ENCODE peak calls at places on chromosomes 3 and 15, in nine cellular contexts. X, J, F, S, G, D, W, Y and I are unnamed samples.

GRCh38 chr3:104885214-104885814 is 481.4 kb upstream of the ALCAM start:
- DNase-seq in J (no peak), G (no peak), D (peak; percentile 56), W (no peak), F (no peak), S (no peak), X (no peak), Y (no peak), I (no peak)

GRCh38 chr3:88057650-88058321 is 1.0 kb downstream of the CGGBP1 start:
- DNase-seq in F (no peak), G (peak; percentile 12), W (no peak), Y (peak; percentile 50), D (peak; percentile 15), S (no peak), X (no peak), J (no peak), I (no peak)

GRCh38 chr15:85404922-85405293 is 24.5 kb downstream of the AKAP13 start:
- DNase-seq in J (no peak), F (no peak), D (peak; percentile 69), X (no peak), G (no peak), Y (no peak), S (no peak), W (no peak), I (no peak)

GRCh38 chr3:188578579-188579363 is 424.8 kb downstream of the LPP start:
- DNase-seq in F (no peak), W (no peak), G (no peak), Y (peak; percentile 46), X (no peak), S (no peak), J (peak; percentile 49), D (peak; percentile 96), I (no peak)

GRCh38 chr3:129715854-129716253 is 109.4 kb upstream of the PLXND1 start:
- DNase-seq in S (no peak), F (no peak), Y (no peak), J (no peak), G (no peak), W (no peak), D (no peak), X (no peak), I (peak; percentile 23)

GRCh38 chr3:180447156-180447555 is 154.8 kb upstream of the TTC14 start:
- DNase-seq in Y (peak; percentile 69), D (no peak), F (no peak), J (no peak), G (no peak), S (no peak), X (no peak), W (no peak), I (no peak)

GRCh38 chr3:106628407-106628806 is 748.8 kb upstream of the CCDC54 start:
- DNase-seq in J (no peak), Y (no peak), S (no peak), W (no peak), G (no peak), X (no peak), F (no peak), D (peak; percentile 41), I (no peak)

GRCh38 chr3:193780810-193781472 is 187.9 kb downstream of the OPA1 start:
- DNase-seq in J (peak; percentile 32), G (peak; percentile 69), X (no peak), Y (peak; percentile 93), S (peak; percentile 33), W (peak; percentile 83), F (no peak), D (peak; percentile 71), I (peak; percentile 91)

DNA sequence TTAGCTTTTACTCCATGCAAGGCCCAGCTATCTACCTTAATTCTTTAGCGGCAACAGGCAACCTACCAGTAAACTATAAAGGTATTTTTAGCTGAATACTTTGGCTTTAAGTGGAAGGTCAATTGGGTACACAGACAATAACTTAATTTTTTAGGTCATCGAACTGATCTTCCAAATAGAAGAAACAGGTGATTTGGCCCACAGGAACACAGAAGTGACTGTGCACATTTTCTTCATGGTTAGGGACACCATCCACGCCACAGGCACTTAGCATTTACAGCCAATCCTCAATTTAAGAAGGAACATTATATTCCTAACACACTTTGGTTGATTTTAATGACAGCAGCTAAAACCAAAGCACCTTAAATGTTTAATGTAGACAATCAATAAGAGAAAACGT is 1.9 kb downstream of the ARPP19 start:
- DNase-seq in G (peak; percentile 38), W (no peak), Y (no peak), X (no peak), J (peak; percentile 43), D (no peak), S (no peak), F (no peak), I (no peak)
- H3K27ac ChIP-seq in G (peak overlapping the region; percentile 8), W (no peak overlapping the region), Y (no peak overlapping the region), X (peak overlapping the region; percentile 97), J (peak overlapping the region; percentile 93), D (no peak overlapping the region), S (no peak overlapping the region), F (no peak overlapping the region), I (peak overlapping the region; percentile 2)

DNA sequence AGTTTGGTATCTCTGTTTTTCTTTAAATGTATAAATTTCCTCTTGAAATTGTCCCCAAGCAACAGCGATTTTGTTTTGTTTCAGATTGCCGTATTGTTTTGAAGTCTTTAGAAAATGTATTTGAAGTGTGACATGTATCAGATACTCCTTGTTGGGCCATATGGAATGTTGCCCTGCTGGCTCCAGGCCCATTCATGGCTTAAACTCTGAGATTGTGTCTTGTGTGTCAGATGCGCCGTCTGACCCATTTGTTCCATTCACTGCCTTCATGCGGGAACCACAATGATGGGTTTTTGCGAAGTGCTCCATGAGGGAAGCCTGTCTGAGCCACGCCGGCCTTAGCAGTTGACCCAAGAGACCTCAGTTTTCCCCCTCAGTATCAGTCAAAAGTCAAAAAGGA is 75.2 kb upstream of the ADAMTSL3 start:
- DNase-seq in D (no peak), Y (no peak), F (no peak), J (no peak), G (no peak), X (no peak), S (no peak), W (no peak), I (no peak)
- H3K27ac ChIP-seq in D (no peak overlapping the region), Y (no peak overlapping the region), F (no peak overlapping the region), J (no peak overlapping the region), G (no peak overlapping the region), X (no peak overlapping the region), S (no peak overlapping the region), W (no peak overlapping the region), I (no peak overlapping the region)

GRCh38 chr3:132624790-132625189 is 27.7 kb downstream of the ACKR4 start:
- DNase-seq in F (no peak), G (no peak), S (no peak), D (no peak), X (no peak), J (no peak), Y (no peak), W (no peak), I (peak; percentile 21)

GRCh38 chr3:132625613-132626012 is 28.5 kb downstream of the ACKR4 start:
- DNase-seq in S (no peak), J (no peak), W (no peak), G (no peak), Y (peak; percentile 43), X (no peak), D (no peak), F (no peak), I (no peak)

GRCh38 chr3:132622148-132622547 is 25.1 kb downstream of the ACKR4 start:
- DNase-seq in J (no peak), F (no peak), S (no peak), G (no peak), W (no peak), Y (no peak), X (no peak), D (no peak), I (no peak)

GRCh38 chr3:132623646-132624045 is 26.6 kb downstream of the ACKR4 start:
- DNase-seq in G (no peak), X (no peak), S (no peak), F (no peak), J (no peak), Y (no peak), W (no peak), D (no peak), I (no peak)

DNA sequence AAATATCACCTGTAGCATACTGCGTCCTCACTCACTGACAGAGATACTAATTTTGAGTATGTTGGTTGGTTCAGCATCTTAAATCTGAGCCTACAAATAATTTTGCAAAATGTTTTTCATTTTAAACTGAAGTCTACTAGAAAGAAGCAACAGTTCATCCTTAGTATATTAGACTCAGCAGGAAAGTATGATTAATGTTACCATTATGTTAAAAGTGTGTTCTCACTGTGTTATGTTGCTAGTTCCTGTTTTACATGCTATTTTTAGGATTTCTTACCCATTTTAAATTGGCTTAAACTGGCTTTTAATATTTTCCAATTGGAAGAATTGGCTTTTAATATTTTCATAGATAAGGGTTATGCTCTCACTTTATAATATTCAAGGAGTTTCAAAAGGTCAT is 25.7 kb downstream of the ACKR4 start:
- DNase-seq in J (no peak), Y (no peak), S (no peak), X (no peak), D (no peak), G (no peak), W (no peak), F (no peak), I (no peak)
- H3K27ac ChIP-seq in J (no peak overlapping the region), Y (no peak overlapping the region), S (no peak overlapping the region), X (no peak overlapping the region), D (no peak overlapping the region), G (no peak overlapping the region), W (no peak overlapping the region), F (no peak overlapping the region), I (no peak overlapping the region)

GRCh38 chr3:32109256-32109655 is 2.8 kb downstream of the GPD1L start:
- DNase-seq in S (peak; percentile 42), D (peak; percentile 77), Y (peak; percentile 49), W (peak; percentile 92), X (no peak), G (no peak), F (no peak), J (peak; percentile 93), I (peak; percentile 21)
- H3K27ac ChIP-seq in S (no peak overlapping the region), D (no peak overlapping the region), Y (no peak overlapping the region), W (peak overlapping the region; percentile 73), X (no peak overlapping the region), G (no peak overlapping the region), F (no peak overlapping the region), J (peak overlapping the region; percentile 95), I (no peak overlapping the region)

DNA sequence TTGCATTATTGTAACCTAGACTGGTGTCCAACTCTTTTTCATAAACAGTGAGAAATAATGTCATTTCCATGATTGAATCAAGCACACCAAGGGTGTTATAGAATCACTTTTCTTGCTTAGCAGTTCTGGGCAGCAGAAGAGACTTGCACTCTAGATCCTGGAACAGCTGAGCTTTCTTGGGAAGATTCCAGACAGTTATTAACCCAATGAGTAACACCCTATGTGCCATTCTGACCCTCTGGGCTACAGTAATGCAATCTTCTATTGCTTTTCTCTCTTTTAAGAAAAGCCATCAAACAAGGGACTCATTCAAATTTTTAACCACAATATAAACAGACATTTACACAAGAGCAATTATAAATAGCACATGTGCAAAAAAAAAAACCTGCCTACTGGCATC is 39.3 kb upstream of the USP3 start:
- DNase-seq in X (no peak), D (peak; percentile 71), Y (no peak), F (no peak), J (no peak), S (no peak), W (no peak), G (no peak), I (no peak)
- H3K27ac ChIP-seq in X (no peak overlapping the region), D (no peak overlapping the region), Y (no peak overlapping the region), F (no peak overlapping the region), J (no peak overlapping the region), S (no peak overlapping the region), W (no peak overlapping the region), G (no peak overlapping the region), I (no peak overlapping the region)